ENCODE peak calls at places on chromosomes 11 and 22, in seven cellular contexts. One of them, this sample, is unnamed.

GRCh38 chr11:38332046-38332445 is 1734.0 kb upstream of the RAG2 start:
- DNase-seq in stimulated activated CD4-positive, alpha-beta T cell treated with anti-CD3 and anti-CD28 coated beads, Interleukin-4, amount 100 ng/mL, for 1 hour: no peak
- DNase-seq in WERI-Rb-1: no peak
- DNase-seq in NCI-H1105 treated with DMSO at 0.1 percent for 48 hours: no peak
- DNase-seq in heart right ventricle: no peak
- DNase-seq in ACHN: no peak
- DNase-seq in HuH-7: no peak
- DNase-seq in this sample: no peak

GRCh38 chr11:96054870-96055705 is 131.2 kb upstream of the MTMR2 start:
- DNase-seq in stimulated activated CD4-positive, alpha-beta T cell treated with anti-CD3 and anti-CD28 coated beads, Interleukin-4, amount 100 ng/mL, for 1 hour: no peak
- DNase-seq in WERI-Rb-1: peak; percentile 52
- DNase-seq in NCI-H1105 treated with DMSO at 0.1 percent for 48 hours: peak; percentile 74
- DNase-seq in heart right ventricle: no peak
- DNase-seq in ACHN: peak; percentile 52
- DNase-seq in HuH-7: peak; percentile 8
- DNase-seq in this sample: no peak

GRCh38 chr11:16776716-16777115 is 38.3 kb downstream of the C11orf58 start:
- DNase-seq in stimulated activated CD4-positive, alpha-beta T cell treated with anti-CD3 and anti-CD28 coated beads, Interleukin-4, amount 100 ng/mL, for 1 hour: no peak
- DNase-seq in WERI-Rb-1: no peak
- DNase-seq in NCI-H1105 treated with DMSO at 0.1 percent for 48 hours: no peak
- DNase-seq in heart right ventricle: no peak
- DNase-seq in ACHN: no peak
- DNase-seq in HuH-7: no peak
- DNase-seq in this sample: no peak

GRCh38 chr11:130726647-130727046 is 189.6 kb downstream of the SNX19 start:
- DNase-seq in stimulated activated CD4-positive, alpha-beta T cell treated with anti-CD3 and anti-CD28 coated beads, Interleukin-4, amount 100 ng/mL, for 1 hour: no peak
- DNase-seq in WERI-Rb-1: no peak
- DNase-seq in NCI-H1105 treated with DMSO at 0.1 percent for 48 hours: no peak
- DNase-seq in heart right ventricle: peak; percentile 30
- DNase-seq in ACHN: no peak
- DNase-seq in HuH-7: no peak
- DNase-seq in this sample: no peak

GRCh38 chr22:46673677-46674236 is 53.6 kb downstream of the GRAMD4 start:
- DNase-seq in stimulated activated CD4-positive, alpha-beta T cell treated with anti-CD3 and anti-CD28 coated beads, Interleukin-4, amount 100 ng/mL, for 1 hour: peak; percentile 41
- DNase-seq in WERI-Rb-1: no peak
- DNase-seq in NCI-H1105 treated with DMSO at 0.1 percent for 48 hours: no peak
- DNase-seq in heart right ventricle: no peak
- DNase-seq in ACHN: no peak
- DNase-seq in HuH-7: no peak
- DNase-seq in this sample: no peak

GRCh38 chr22:49926916-49927315 is 8.5 kb downstream of the CRELD2 start:
- DNase-seq in stimulated activated CD4-positive, alpha-beta T cell treated with anti-CD3 and anti-CD28 coated beads, Interleukin-4, amount 100 ng/mL, for 1 hour: no peak
- DNase-seq in WERI-Rb-1: no peak
- DNase-seq in NCI-H1105 treated with DMSO at 0.1 percent for 48 hours: no peak
- DNase-seq in heart right ventricle: no peak
- DNase-seq in ACHN: no peak
- DNase-seq in HuH-7: no peak
- DNase-seq in this sample: no peak

GRCh38 chr11:9330387-9331384 is 16.3 kb upstream of the TMEM41B start:
- DNase-seq in stimulated activated CD4-positive, alpha-beta T cell treated with anti-CD3 and anti-CD28 coated beads, Interleukin-4, amount 100 ng/mL, for 1 hour: no peak
- DNase-seq in WERI-Rb-1: no peak
- DNase-seq in NCI-H1105 treated with DMSO at 0.1 percent for 48 hours: no peak
- DNase-seq in heart right ventricle: no peak
- DNase-seq in ACHN: no peak
- DNase-seq in HuH-7: no peak
- DNase-seq in this sample: no peak

GRCh38 chr11:130902380-130902779 is 13.9 kb downstream of the SNX19 start:
- DNase-seq in stimulated activated CD4-positive, alpha-beta T cell treated with anti-CD3 and anti-CD28 coated beads, Interleukin-4, amount 100 ng/mL, for 1 hour: no peak
- DNase-seq in WERI-Rb-1: no peak
- DNase-seq in NCI-H1105 treated with DMSO at 0.1 percent for 48 hours: no peak
- DNase-seq in heart right ventricle: no peak
- DNase-seq in ACHN: no peak
- DNase-seq in HuH-7: no peak
- DNase-seq in this sample: no peak

GRCh38 chr22:31628969-31629723 is 32.9 kb downstream of the PISD start:
- DNase-seq in stimulated activated CD4-positive, alpha-beta T cell treated with anti-CD3 and anti-CD28 coated beads, Interleukin-4, amount 100 ng/mL, for 1 hour: no peak
- DNase-seq in WERI-Rb-1: no peak
- DNase-seq in NCI-H1105 treated with DMSO at 0.1 percent for 48 hours: no peak
- DNase-seq in heart right ventricle: no peak
- DNase-seq in ACHN: no peak
- DNase-seq in HuH-7: no peak
- DNase-seq in this sample: no peak

GRCh38 chr11:43245471-43245870 is 66.3 kb upstream of the API5 start:
- DNase-seq in stimulated activated CD4-positive, alpha-beta T cell treated with anti-CD3 and anti-CD28 coated beads, Interleukin-4, amount 100 ng/mL, for 1 hour: no peak
- DNase-seq in WERI-Rb-1: no peak
- DNase-seq in NCI-H1105 treated with DMSO at 0.1 percent for 48 hours: no peak
- DNase-seq in heart right ventricle: no peak
- DNase-seq in ACHN: no peak
- DNase-seq in HuH-7: no peak
- DNase-seq in this sample: no peak

GRCh38 chr22:18952022-18952421 is 15.9 kb upstream of the PRODH start:
- DNase-seq in stimulated activated CD4-positive, alpha-beta T cell treated with anti-CD3 and anti-CD28 coated beads, Interleukin-4, amount 100 ng/mL, for 1 hour: no peak
- DNase-seq in WERI-Rb-1: no peak
- DNase-seq in NCI-H1105 treated with DMSO at 0.1 percent for 48 hours: no peak
- DNase-seq in heart right ventricle: peak; percentile 1
- DNase-seq in ACHN: no peak
- DNase-seq in HuH-7: no peak
- DNase-seq in this sample: no peak

GRCh38 chr22:22397292-22397870 is 111.2 kb downstream of the ZNF280B start:
- DNase-seq in stimulated activated CD4-positive, alpha-beta T cell treated with anti-CD3 and anti-CD28 coated beads, Interleukin-4, amount 100 ng/mL, for 1 hour: no peak
- DNase-seq in WERI-Rb-1: peak; percentile 49
- DNase-seq in NCI-H1105 treated with DMSO at 0.1 percent for 48 hours: no peak
- DNase-seq in heart right ventricle: no peak
- DNase-seq in ACHN: peak; percentile 57
- DNase-seq in HuH-7: peak; percentile 46
- DNase-seq in this sample: no peak

GRCh38 chr22:47583959-47584562 is 821.6 kb downstream of the TBC1D22A start:
- DNase-seq in stimulated activated CD4-positive, alpha-beta T cell treated with anti-CD3 and anti-CD28 coated beads, Interleukin-4, amount 100 ng/mL, for 1 hour: no peak
- DNase-seq in WERI-Rb-1: no peak
- DNase-seq in NCI-H1105 treated with DMSO at 0.1 percent for 48 hours: no peak
- DNase-seq in heart right ventricle: no peak
- DNase-seq in ACHN: no peak
- DNase-seq in HuH-7: no peak
- DNase-seq in this sample: no peak

GRCh38 chr11:74327076-74327475 is 15.6 kb upstream of the P4HA3 start:
- DNase-seq in stimulated activated CD4-positive, alpha-beta T cell treated with anti-CD3 and anti-CD28 coated beads, Interleukin-4, amount 100 ng/mL, for 1 hour: no peak
- DNase-seq in WERI-Rb-1: no peak
- DNase-seq in NCI-H1105 treated with DMSO at 0.1 percent for 48 hours: no peak
- DNase-seq in heart right ventricle: no peak
- DNase-seq in ACHN: no peak
- DNase-seq in HuH-7: no peak
- DNase-seq in this sample: no peak

GRCh38 chr22:30262917-30263741 is 3.5 kb downstream of the OSM start:
- DNase-seq in stimulated activated CD4-positive, alpha-beta T cell treated with anti-CD3 and anti-CD28 coated beads, Interleukin-4, amount 100 ng/mL, for 1 hour: peak; percentile 81
- DNase-seq in WERI-Rb-1: peak; percentile 83
- DNase-seq in NCI-H1105 treated with DMSO at 0.1 percent for 48 hours: peak; percentile 51
- DNase-seq in heart right ventricle: peak; percentile 76
- DNase-seq in ACHN: peak; percentile 72
- DNase-seq in HuH-7: peak; percentile 94
- DNase-seq in this sample: peak; percentile 72

GRCh38 chr11:69155302-69156198 is at the start of gene SMIM38:
- DNase-seq in stimulated activated CD4-positive, alpha-beta T cell treated with anti-CD3 and anti-CD28 coated beads, Interleukin-4, amount 100 ng/mL, for 1 hour: no peak
- DNase-seq in WERI-Rb-1: no peak
- DNase-seq in NCI-H1105 treated with DMSO at 0.1 percent for 48 hours: no peak
- DNase-seq in heart right ventricle: peak; percentile 40
- DNase-seq in ACHN: no peak
- DNase-seq in HuH-7: no peak
- DNase-seq in this sample: no peak

GRCh38 chr11:59173080-59173963 is 1.4 kb downstream of the DTX4 start:
- DNase-seq in stimulated activated CD4-positive, alpha-beta T cell treated with anti-CD3 and anti-CD28 coated beads, Interleukin-4, amount 100 ng/mL, for 1 hour: no peak
- DNase-seq in WERI-Rb-1: peak; percentile 15
- DNase-seq in NCI-H1105 treated with DMSO at 0.1 percent for 48 hours: no peak
- DNase-seq in heart right ventricle: peak; percentile 22
- DNase-seq in ACHN: no peak
- DNase-seq in HuH-7: peak; percentile 30
- DNase-seq in this sample: no peak

GRCh38 chr11:64918056-64918455 is 1.0 kb upstream of the ATG2A start:
- DNase-seq in stimulated activated CD4-positive, alpha-beta T cell treated with anti-CD3 and anti-CD28 coated beads, Interleukin-4, amount 100 ng/mL, for 1 hour: no peak
- DNase-seq in WERI-Rb-1: no peak
- DNase-seq in NCI-H1105 treated with DMSO at 0.1 percent for 48 hours: no peak
- DNase-seq in heart right ventricle: no peak
- DNase-seq in ACHN: peak; percentile 48
- DNase-seq in HuH-7: no peak
- DNase-seq in this sample: no peak

GRCh38 chr11:44747836-44748235 is 21.1 kb downstream of the TSPAN18 start:
- DNase-seq in stimulated activated CD4-positive, alpha-beta T cell treated with anti-CD3 and anti-CD28 coated beads, Interleukin-4, amount 100 ng/mL, for 1 hour: no peak
- DNase-seq in WERI-Rb-1: no peak
- DNase-seq in NCI-H1105 treated with DMSO at 0.1 percent for 48 hours: no peak
- DNase-seq in heart right ventricle: no peak
- DNase-seq in ACHN: no peak
- DNase-seq in HuH-7: no peak
- DNase-seq in this sample: no peak

GRCh38 chr11:45017329-45017728 is 66.6 kb upstream of the TP53I11 start:
- DNase-seq in stimulated activated CD4-positive, alpha-beta T cell treated with anti-CD3 and anti-CD28 coated beads, Interleukin-4, amount 100 ng/mL, for 1 hour: no peak
- DNase-seq in WERI-Rb-1: peak; percentile 47
- DNase-seq in NCI-H1105 treated with DMSO at 0.1 percent for 48 hours: no peak
- DNase-seq in heart right ventricle: no peak
- DNase-seq in ACHN: no peak
- DNase-seq in HuH-7: no peak
- DNase-seq in this sample: no peak

GRCh38 chr22:44455151-44455962 is 42.7 kb downstream of the RTL6 start:
- DNase-seq in stimulated activated CD4-positive, alpha-beta T cell treated with anti-CD3 and anti-CD28 coated beads, Interleukin-4, amount 100 ng/mL, for 1 hour: peak; percentile 19
- DNase-seq in WERI-Rb-1: no peak
- DNase-seq in NCI-H1105 treated with DMSO at 0.1 percent for 48 hours: no peak
- DNase-seq in heart right ventricle: no peak
- DNase-seq in ACHN: no peak
- DNase-seq in HuH-7: no peak
- DNase-seq in this sample: no peak

GRCh38 chr11:124285610-124286344 is 28.0 kb downstream of the OR8D1 start:
- DNase-seq in stimulated activated CD4-positive, alpha-beta T cell treated with anti-CD3 and anti-CD28 coated beads, Interleukin-4, amount 100 ng/mL, for 1 hour: no peak
- DNase-seq in WERI-Rb-1: no peak
- DNase-seq in NCI-H1105 treated with DMSO at 0.1 percent for 48 hours: peak; percentile 62
- DNase-seq in heart right ventricle: no peak
- DNase-seq in ACHN: no peak
- DNase-seq in HuH-7: no peak
- DNase-seq in this sample: no peak